ENCODE peak calls at places on chromosomes 5 and 9, in five cellular contexts. L, U, A, E and J are unnamed samples.

GRCh38 chr9:93112864-93113389 is 16.9 kb downstream of the CARD19 start:
- DNase-seq in L (peak; percentile 42), A (no peak), U (peak; percentile 3), E (no peak), J (no peak)

GRCh38 chr9:119959846-119960545 is 590.8 kb upstream of the BRINP1 start:
- DNase-seq in L (no peak), A (no peak), U (no peak), E (no peak), J (no peak)

GRCh38 chr9:88198346-88198807 is 60.1 kb upstream of the SPATA31C2 start:
- DNase-seq in L (no peak), A (no peak), U (no peak), E (no peak), J (peak; percentile 30)

GRCh38 chr9:37212435-37212834 is 92.1 kb downstream of the ZCCHC7 start:
- DNase-seq in U (no peak), E (no peak), L (no peak), A (no peak), J (no peak)

GRCh38 chr5:136080483-136081180 is 51.8 kb downstream of the TGFBI start:
- DNase-seq in L (peak; percentile 70), E (peak; percentile 88), U (no peak), A (peak; percentile 50), J (peak; percentile 81)

GRCh38 chr9:115941561-115942315 is 211.9 kb upstream of the PAPPA start:
- DNase-seq in U (no peak), E (no peak), A (no peak), L (no peak), J (no peak)

GRCh38 chr5:176985516-176985915 is 21.1 kb downstream of the UIMC1 start:
- DNase-seq in A (no peak), L (peak; percentile 67), E (no peak), U (no peak), J (no peak)

GRCh38 chr5:98524796-98525195 is 248.7 kb upstream of the RGMB start:
- DNase-seq in L (no peak), A (no peak), E (no peak), U (no peak), J (no peak)

GRCh38 chr9:8555767-8556500 is 756.4 kb upstream of the DMAC1 start:
- DNase-seq in E (no peak), A (no peak), U (no peak), L (no peak), J (no peak)

GRCh38 chr9:16290169-16290568 is 580.3 kb downstream of the BNC2 start:
- DNase-seq in L (no peak), E (no peak), A (no peak), U (no peak), J (no peak)

GRCh38 chr9:126148994-126149393 is 177.6 kb upstream of the MVB12B start:
- DNase-seq in U (no peak), L (no peak), A (no peak), E (peak; percentile 7), J (no peak)

GRCh38 chr5:77558266-77558665 is 66.2 kb upstream of the WDR41 start:
- DNase-seq in U (peak; percentile 34), E (no peak), L (no peak), A (no peak), J (no peak)

GRCh38 chr5:15627109-15627508 is 127.1 kb downstream of the FBXL7 start:
- DNase-seq in E (no peak), U (no peak), A (no peak), L (no peak), J (no peak)

GRCh38 chr5:38029431-38030065 is 189.7 kb upstream of the GDNF start:
- DNase-seq in E (no peak), L (no peak), U (no peak), A (no peak), J (no peak)

GRCh38 chr9:89453452-89453851 is 44.5 kb downstream of the SEMA4D start:
- DNase-seq in U (no peak), L (no peak), E (no peak), A (no peak), J (no peak)

GRCh38 chr9:104934686-104935413 is 6.9 kb upstream of the ABCA1 start:
- DNase-seq in A (no peak), U (no peak), E (no peak), L (no peak), J (no peak)

GRCh38 chr5:64347308-64347707 is 158.5 kb upstream of the RGS7BP start:
- DNase-seq in U (no peak), A (no peak), L (no peak), E (no peak), J (no peak)

GRCh38 chr5:160155017-160155725 is 35.9 kb upstream of the PWWP2A start:
- DNase-seq in L (no peak), A (no peak), E (no peak), U (no peak), J (peak; percentile 89)

GRCh38 chr9:99787552-99787951 is 34.1 kb upstream of the NR4A3 start:
- DNase-seq in A (no peak), E (no peak), L (no peak), U (no peak), J (no peak)

GRCh38 chr5:2695200-2695891 is 56.1 kb downstream of the IRX2 start:
- DNase-seq in U (no peak), E (peak; percentile 22), L (no peak), A (no peak), J (no peak)

GRCh38 chr5:179110528-179110927 is 50.4 kb downstream of the ZNF354C start:
- DNase-seq in A (no peak), E (no peak), U (no peak), L (no peak), J (no peak)

GRCh38 chr9:79913867-79914266 is 342.1 kb downstream of the TLE4 start:
- DNase-seq in U (no peak), E (no peak), A (no peak), L (no peak), J (no peak)

GRCh38 chr9:20197976-20198685 is 409.3 kb upstream of the SLC24A2 start:
- DNase-seq in A (no peak), U (no peak), L (no peak), E (no peak), J (peak; percentile 42)

GRCh38 chr5:136066705-136067271 is 38.0 kb downstream of the TGFBI start:
- DNase-seq in E (peak; percentile 45), L (no peak), A (no peak), U (peak; percentile 24), J (no peak)

DNA sequence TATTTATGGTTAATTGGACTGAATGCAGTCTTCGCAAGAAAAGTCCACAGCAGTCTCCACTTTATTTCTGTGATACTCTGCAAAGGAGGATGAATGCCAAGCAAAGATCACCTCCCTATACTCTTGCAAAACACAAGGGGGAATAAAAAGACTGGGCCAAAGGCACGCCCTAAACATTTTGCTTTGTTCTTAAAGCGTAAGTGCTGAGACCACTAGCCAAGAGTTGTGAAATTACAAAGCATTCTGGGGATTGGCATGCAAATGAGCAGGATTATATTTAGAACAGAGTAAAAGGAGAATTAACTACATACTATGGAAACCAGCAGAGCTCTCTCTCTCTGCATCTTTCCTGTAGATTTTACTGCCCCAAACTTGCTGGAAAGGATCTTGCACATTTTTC is 54.5 kb downstream of the DPYSL3 start:
- DNase-seq in A (no peak), E (no peak), U (no peak), L (no peak), J (no peak)
- H3K4me3 ChIP-seq in A (peak overlapping the region; percentile 88), E (no peak overlapping the region), U (no peak overlapping the region), L (no peak overlapping the region), J (no peak overlapping the region)

GRCh38 chr9:117779760-117780159 is 75.6 kb downstream of the TLR4 start:
- DNase-seq in U (no peak), E (no peak), L (no peak), A (no peak), J (no peak)
- H3K4me1 ChIP-seq in U (no peaks in the 10 kb centered on the region), E (peaks cover 5% of the 10 kb centered on the region), L (peaks cover 15% of the 10 kb centered on the region), A (peaks cover 11% of the 10 kb centered on the region), J (no peaks in the 10 kb centered on the region)

GRCh38 chr5:141121985-141122384 is 367 bp downstream of the PCDHB4 start:
- DNase-seq in A (no peak), E (no peak), U (peak; percentile 31), L (no peak), J (no peak)
- H3K4me3 ChIP-seq in A (peak overlapping the region; percentile 51), E (no peak overlapping the region), U (peak overlapping the region; percentile 62), L (no peak overlapping the region), J (no peak overlapping the region)

GRCh38 chr9:128917151-128917849 is 3.5 kb upstream of the PHYHD1 start:
- DNase-seq in E (no peak), U (no peak), L (no peak), A (peak; percentile 55), J (no peak)
- H3K4me1 ChIP-seq in E (peaks cover 22% of the 10 kb centered on the region), U (peaks cover 6% of the 10 kb centered on the region), L (peaks cover 27% of the 10 kb centered on the region), A (peaks cover 72% of the 10 kb centered on the region), J (no peaks in the 10 kb centered on the region)

GRCh38 chr5:59597690-59598546 is 295.6 kb downstream of the PDE4D start:
- DNase-seq in U (no peak), A (no peak), L (no peak), E (no peak), J (no peak)
- H3K4me3 ChIP-seq in U (peak overlapping the region; percentile 3), A (peak overlapping the region; percentile 56), L (no peak overlapping the region), E (no peak overlapping the region), J (no peak overlapping the region)